ENCODE peak calls at places on chromosomes 1 and 21, in nine cellular contexts. E, X, C, Y, H, P, T, N and B are unnamed samples. For H3K36me3 and H3K4me1, the result is how much of the 10 kb centered on the place peaks cover.

GRCh38 chr1:36354486-36354885 is 31.0 kb upstream of the EVA1B start:
- DNase-seq in E (no peak), P (no peak), C (no peak), T (no peak), H (no peak), N (no peak), Y (no peak), X (no peak), B (no peak)

GRCh38 chr21:35231115-35231514 is 182.0 kb upstream of the RUNX1 start:
- DNase-seq in P (no peak), H (no peak), T (no peak), N (no peak), C (peak), Y (no peak), E (no peak), X (no peak), B (no peak)

GRCh38 chr1:109530457-109531204 is 9.0 kb upstream of the GPR61 start:
- DNase-seq in C (no peak), P (no peak), T (no peak), X (no peak), Y (no peak), N (no peak), H (no peak), E (no peak), B (no peak)

GRCh38 chr1:201690528-201690927 is 138.4 kb upstream of the IPO9 start:
- DNase-seq in P (no peak), Y (no peak), E (no peak), H (no peak), T (no peak), X (no peak), C (no peak), N (no peak), B (no peak)

GRCh38 chr21:46021978-46022544 is 40.5 kb downstream of the COL6A1 start:
- DNase-seq in E (no peak), P (peak), X (no peak), C (no peak), Y (peak), T (no peak), N (no peak), H (no peak), B (no peak)

GRCh38 chr1:231393668-231394067 is 28.4 kb downstream of the EGLN1 start:
- DNase-seq in E (no peak), X (peak), H (no peak), T (no peak), C (no peak), Y (no peak), N (no peak), P (no peak), B (no peak)

GRCh38 chr1:182050481-182051438 is 10.8 kb downstream of the ZNF648 start:
- DNase-seq in P (no peak), T (no peak), N (no peak), C (no peak), Y (no peak), X (no peak), H (no peak), E (no peak), B (no peak)

GRCh38 chr21:36656138-36656537 is 42.8 kb upstream of the SIM2 start:
- DNase-seq in P (no peak), X (no peak), N (no peak), Y (no peak), C (peak), T (no peak), E (no peak), H (peak), B (no peak)

GRCh38 chr1:83500987-83501591 is 497.8 kb downstream of the TTLL7 start:
- DNase-seq in X (no peak), T (no peak), P (no peak), C (no peak), E (no peak), Y (no peak), N (no peak), H (no peak), B (no peak)

GRCh38 chr1:229570891-229571516 is 12.5 kb upstream of the ABCB10 start:
- DNase-seq in H (no peak), P (no peak), X (no peak), E (no peak), C (no peak), N (no peak), T (no peak), Y (no peak), B (no peak)

GRCh38 chr1:248905662-248905948 is 430 bp upstream of the PGBD2 start:
- DNase-seq in H (no peak), E (no peak), T (no peak), Y (no peak), N (no peak), C (no peak), X (no peak), P (no peak), B (no peak)

GRCh38 chr1:110003747-110004428 is 19.3 kb downstream of the AHCYL1 start:
- DNase-seq in E (no peak), X (peak), H (peak), T (no peak), N (no peak), Y (peak), C (peak), P (peak), B (no peak)

GRCh38 chr1:206503591-206504362 is 3.6 kb upstream of the RASSF5 start:
- DNase-seq in H (peak), N (no peak), C (peak), P (no peak), X (no peak), E (no peak), T (no peak), Y (peak), B (no peak)

GRCh38 chr1:182674346-182675246 is 9.8 kb downstream of the RGS8 start:
- DNase-seq in T (no peak), N (no peak), H (no peak), X (peak), Y (no peak), C (no peak), P (no peak), E (no peak), B (no peak)

GRCh38 chr1:37945743-37946702 is 830 bp downstream of the INPP5B start:
- DNase-seq in E (no peak), T (no peak), Y (peak), P (peak), N (no peak), H (peak), C (no peak), X (no peak), B (no peak)

DNA sequence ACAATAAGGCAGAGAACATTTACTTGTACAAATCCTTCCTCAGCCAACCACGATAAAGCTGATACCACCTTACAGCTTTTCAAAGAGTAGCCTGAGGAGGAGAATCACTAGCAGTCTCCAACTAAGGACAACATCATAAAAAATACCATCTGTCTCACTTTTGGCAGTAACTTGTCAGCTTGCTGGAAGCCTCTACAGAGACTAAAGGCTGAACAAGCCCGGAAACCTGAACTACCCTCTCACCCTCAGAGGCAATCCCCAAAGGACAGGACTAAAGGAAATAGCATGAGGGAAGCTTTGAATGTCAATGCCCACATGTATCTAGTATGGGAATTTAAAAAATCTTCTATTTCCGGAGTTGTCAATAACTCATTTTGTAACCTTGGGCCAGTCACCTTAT is 10.6 kb downstream of the SRSF4 start:
- DNase-seq in T (no peak), C (no peak), X (no peak), P (no peak), Y (no peak), E (no peak), H (no peak), N (no peak), B (no peak)
- H3K36me3 ChIP-seq in T (under half), C (under half), X (under half), P (under half), Y (under half), E (under half), H (under half), N (under half), B (under half)

GRCh38 chr1:2926447-2927055 is 94.7 kb upstream of the ACTRT2 start:
- DNase-seq in N (no peak), T (no peak), X (no peak), C (no peak), Y (no peak), E (no peak), P (no peak), H (no peak), B (no peak)
- H3K4me1 ChIP-seq in N (under half), T (under half), X (under half), C (under half), Y (under half), E (under half), P (under half), H (under half), B (under half)

GRCh38 chr1:64686828-64687724 is 57.8 kb upstream of the RAVER2 start:
- DNase-seq in P (no peak), T (no peak), H (no peak), X (peak), Y (no peak), E (peak), N (no peak), C (peak), B (peak)
- H3K36me3 ChIP-seq in P (under half), T (under half), H (under half), X (under half), Y (under half), E (under half), N (under half), C (under half), B (under half)

GRCh38 chr21:42681296-42682206 is 28.1 kb downstream of the PDE9A start:
- DNase-seq in N (no peak), C (no peak), P (no peak), Y (no peak), X (no peak), E (no peak), T (no peak), H (no peak), B (no peak)

GRCh38 chr21:42684109-42684916 is 30.9 kb downstream of the PDE9A start:
- DNase-seq in N (no peak), X (no peak), T (peak), H (no peak), E (peak), C (no peak), Y (no peak), P (no peak), B (no peak)

GRCh38 chr21:42685036-42685435 is 31.6 kb downstream of the PDE9A start:
- DNase-seq in Y (no peak), E (no peak), P (no peak), N (no peak), X (no peak), C (no peak), T (no peak), H (no peak), B (no peak)

GRCh38 chr21:42682661-42683060 is 29.2 kb downstream of the PDE9A start:
- DNase-seq in Y (no peak), C (no peak), P (no peak), T (no peak), E (no peak), N (no peak), H (no peak), X (no peak), B (no peak)

GRCh38 chr21:42683371-42684108 is 30.1 kb downstream of the PDE9A start:
- DNase-seq in E (no peak), H (no peak), N (no peak), T (no peak), C (no peak), Y (no peak), X (no peak), P (no peak), B (no peak)
- H3K4me1 ChIP-seq in E (under half), H (under half), N (under half), T (under half), C (under half), Y (under half), X (under half), P (under half), B (under half)

GRCh38 chr1:2514863-2515762 is 11.3 kb downstream of the PANK4 start:
- DNase-seq in E (no peak), N (no peak), H (no peak), C (no peak), P (no peak), T (no peak), X (no peak), Y (no peak), B (no peak)
- H3K36me3 ChIP-seq in E (half or more), N (under half), H (half or more), C (under half), P (half or more), T (half or more), X (half or more), Y (under half), B (half or more)

DNA sequence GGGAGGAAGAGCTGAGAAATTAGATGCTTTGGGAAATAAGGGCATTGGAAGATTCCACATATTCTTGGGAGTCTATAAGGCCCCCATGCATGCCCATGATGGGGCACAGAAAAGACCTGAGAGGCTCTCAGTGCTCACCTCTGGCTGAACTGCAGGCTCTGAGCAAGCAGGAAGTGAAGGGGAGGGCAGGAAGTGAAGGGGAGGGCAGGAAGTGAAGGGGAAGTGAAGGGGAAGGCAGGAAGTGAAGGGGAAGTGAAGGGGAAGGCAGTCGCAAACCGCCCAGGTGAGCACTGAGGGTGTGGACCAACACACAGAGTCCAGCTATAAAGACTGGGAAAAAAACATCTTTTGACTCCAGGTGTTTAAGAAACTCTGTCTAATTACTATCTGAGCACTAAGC is 3.5 kb downstream of the KRTAP10-9 start:
- DNase-seq in N (no peak), E (no peak), H (no peak), T (no peak), P (no peak), C (no peak), Y (no peak), X (no peak), B (no peak)
- H3K4me1 ChIP-seq in N (under half), E (under half), H (under half), T (under half), P (under half), C (under half), Y (under half), X (under half), B (under half)